ENCODE peak calls at places on chromosomes 5 and 9, in eight cellular contexts. M is endodermal cell, Z is fibroblast of lung, S is SK-N-SH, D is gastrocnemius medialis, V is thoracic aorta, C is mucosa of descending colon, T is astrocyte. W is an unnamed sample. For H3K4me1 and H3K36me3, the result is how much of the 10 kb centered on the place peaks cover.

GRCh38 chr9:35754264-35754663 is at the start of gene MSMP:
- DNase-seq in Z (no peak), D (no peak), T (no peak), V (no peak), C (no peak), M (no peak), S (no peak), W (no peak)

GRCh38 chr5:87581661-87582060 is 168.9 kb upstream of the CCNH start:
- DNase-seq in C (no peak), V (no peak), Z (no peak), M (no peak), D (no peak), T (no peak), S (no peak), W (no peak)

GRCh38 chr9:122562134-122562760 is 9.3 kb downstream of the OR1N2 start:
- DNase-seq in V (no peak), D (no peak), S (no peak), M (peak), T (no peak), C (peak), Z (no peak), W (no peak)

GRCh38 chr9:81669011-81669739 is 20.2 kb downstream of the TLE1 start:
- DNase-seq in T (peak), V (no peak), C (no peak), D (no peak), M (no peak), Z (peak), S (no peak), W (no peak)

GRCh38 chr9:92484563-92484962 is 2.3 kb upstream of the ASPN start:
- DNase-seq in S (no peak), T (no peak), M (no peak), D (no peak), Z (no peak), C (no peak), V (no peak), W (no peak)

GRCh38 chr9:96321515-96321914 is 19.5 kb upstream of the HSD17B3 start:
- DNase-seq in D (no peak), V (no peak), Z (no peak), M (peak), T (no peak), S (no peak), C (no peak), W (no peak)

GRCh38 chr9:33125871-33126822 is 41.0 kb downstream of the B4GALT1 start:
- DNase-seq in Z (peak), D (no peak), V (no peak), M (no peak), C (no peak), S (no peak), T (peak), W (no peak)

GRCh38 chr5:39175273-39175955 is 43.9 kb downstream of the FYB1 start:
- DNase-seq in V (no peak), T (no peak), D (no peak), Z (no peak), S (no peak), C (no peak), M (no peak), W (no peak)

GRCh38 chr5:4551034-4551433 is 589.1 kb upstream of the ADAMTS16 start:
- DNase-seq in V (no peak), M (no peak), Z (peak), D (no peak), C (no peak), S (no peak), T (peak), W (no peak)

GRCh38 chr5:146425023-146425422 is 22.1 kb upstream of the TCERG1 start:
- DNase-seq in M (peak), C (no peak), T (no peak), S (no peak), Z (no peak), D (no peak), V (no peak), W (no peak)

GRCh38 chr5:11588803-11589202 is 315.4 kb downstream of the CTNND2 start:
- DNase-seq in V (no peak), T (peak), D (no peak), M (peak), C (no peak), S (no peak), Z (peak), W (no peak)

GRCh38 chr9:7058539-7058938 is 300.8 kb downstream of the KDM4C start:
- DNase-seq in C (no peak), S (no peak), Z (peak), M (no peak), T (peak), V (no peak), D (no peak), W (no peak)

GRCh38 chr9:121498487-121499176 is 1.0 kb downstream of the GGTA1 start:
- DNase-seq in D (peak), Z (peak), M (peak), S (peak), T (no peak), C (peak), V (no peak), W (no peak)

GRCh38 chr9:106868565-106868964 is 5.6 kb downstream of the ZNF462 start:
- DNase-seq in M (no peak), Z (no peak), T (no peak), S (no peak), D (peak), V (no peak), C (no peak), W (no peak)

DNA sequence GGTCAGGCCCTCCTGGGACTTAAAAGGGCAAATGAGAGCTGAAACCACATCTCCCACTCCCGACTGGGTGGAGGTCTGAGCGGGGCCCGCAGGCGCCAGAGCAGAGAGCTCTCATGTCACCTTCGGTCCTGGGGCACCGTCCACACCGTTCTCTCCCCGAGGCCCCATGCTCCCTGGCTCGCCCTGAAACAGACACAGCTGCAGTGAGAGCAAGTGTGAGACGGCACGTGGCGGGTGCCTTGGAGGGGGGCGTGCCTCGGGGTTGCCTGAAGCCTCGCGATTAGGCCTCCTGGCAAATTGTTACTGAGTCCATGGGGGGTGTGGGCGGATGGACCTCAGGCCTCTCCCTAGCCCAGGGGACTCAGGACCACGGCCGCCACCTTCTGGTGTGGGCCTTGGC is 24.1 kb upstream of the PHYKPL start:
- DNase-seq in Z (no peak), T (no peak), S (no peak), M (no peak), D (no peak), V (no peak), C (no peak), W (no peak)
- H3K4me1 ChIP-seq in Z (under half), T (under half), S (under half), M (under half), D (under half), V (under half), C (under half), W (under half)

GRCh38 chr9:20390400-20390799 is 231.9 kb downstream of the MLLT3 start:
- DNase-seq in Z (no peak), T (no peak), S (no peak), D (no peak), M (no peak), C (no peak), V (no peak), W (no peak)
- H3K36me3 ChIP-seq in Z (under half), T (under half), S (under half), D (under half), M (under half), C (under half), V (under half), W (under half)

GRCh38 chr9:131393622-131394463 is at the start of gene PRRC2B:
- DNase-seq in T (no peak), C (peak), M (peak), Z (peak), S (peak), V (peak), D (peak), W (no peak)
- TF ChIP-seq CTCF in T (no peak), C (peak), M (peak), Z (peak), S (peak), V (peak), D (no peak), W (peak)

GRCh38 chr9:86713456-86713855 is 233.8 kb downstream of the GAS1 start:
- DNase-seq in T (peak), C (no peak), S (no peak), V (no peak), Z (peak), D (no peak), M (no peak), W (no peak)
- H3K4me1 ChIP-seq in T (under half), C (under half), S (under half), V (under half), Z (under half), D (under half), M (under half), W (under half)

GRCh38 chr5:140700177-140701144 is at the start of gene ZMAT2:
- DNase-seq in S (peak), C (peak), V (peak), D (peak), M (peak), Z (peak), T (peak), W (peak)
- H3K36me3 ChIP-seq in S (half or more), C (under half), V (half or more), D (half or more), M (half or more), Z (under half), T (half or more), W (under half)

GRCh38 chr9:79408617-79409016 is 163.1 kb upstream of the TLE4 start:
- DNase-seq in T (peak), C (no peak), Z (peak), V (no peak), S (no peak), D (no peak), M (no peak), W (no peak)

GRCh38 chr9:79408200-79408599 is 163.6 kb upstream of the TLE4 start:
- DNase-seq in D (no peak), C (no peak), Z (peak), V (no peak), T (no peak), S (no peak), M (peak), W (no peak)

GRCh38 chr9:79403495-79403894 is 168.3 kb upstream of the TLE4 start:
- DNase-seq in T (no peak), V (no peak), Z (no peak), D (no peak), C (peak), M (no peak), S (no peak), W (no peak)
- TF ChIP-seq CTCF in T (no peak), V (no peak), Z (no peak), D (no peak), C (no peak), M (peak), S (no peak), W (no peak)

GRCh38 chr9:124932355-124932754 is 8.5 kb downstream of the GOLGA1 start:
- DNase-seq in D (no peak), C (no peak), S (no peak), M (no peak), V (no peak), T (no peak), Z (no peak), W (no peak)

GRCh38 chr9:124929464-124929863 is 11.4 kb downstream of the GOLGA1 start:
- DNase-seq in M (no peak), D (no peak), V (no peak), C (no peak), T (no peak), S (no peak), Z (no peak), W (no peak)

GRCh38 chr9:124928116-124928515 is 12.8 kb downstream of the GOLGA1 start:
- DNase-seq in T (no peak), C (no peak), D (no peak), S (no peak), V (no peak), Z (no peak), M (no peak), W (no peak)
- H3K4me1 ChIP-seq in T (under half), C (under half), D (under half), S (under half), V (under half), Z (under half), M (under half), W (under half)

W was measured in esophagus squamous epithelium.